ENCODE peak calls at places on chromosome X, in nine cellular contexts. W is K562, R is foreskin fibroblast, Q is HCT116, T is WTC11, X is fibroblast of pulmonary artery, B is fibroblast of mammary gland, S is endothelial cell, M is nephron progenitor cell. J is an unnamed sample.

GRCh38 chrX:153526040-153526439 is 8.6 kb downstream of the ATP2B3 start:
- DNase-seq in T (no peak), X (no peak), M (no peak), B (no peak), S (no peak), Q (no peak), W (no peak), R (no peak), J (no peak)

GRCh38 chrX:70454441-70455365 is 10.1 kb downstream of the DLG3 start:
- DNase-seq in X (peak; percentile 59), M (peak; percentile 85), Q (peak; percentile 82), T (peak; percentile 91), W (peak; percentile 89), B (peak; percentile 51), R (peak; percentile 22), S (peak; percentile 73), J (peak; percentile 83)

GRCh38 chrX:34379891-34380290 is 247.8 kb upstream of the FAM47A start:
- DNase-seq in T (no peak), M (no peak), R (no peak), Q (no peak), B (peak; percentile 11), W (no peak), S (no peak), X (peak; percentile 29), J (no peak)

GRCh38 chrX:72461288-72461687 is 111.4 kb downstream of the HDAC8 start:
- DNase-seq in T (no peak), R (no peak), Q (no peak), S (no peak), W (no peak), M (no peak), X (no peak), B (peak; percentile 22), J (no peak)

GRCh38 chrX:149453030-149453429 is 52.1 kb downstream of the IDS start:
- DNase-seq in R (peak; percentile 57), M (no peak), S (no peak), Q (peak; percentile 8), B (peak; percentile 68), X (peak; percentile 51), T (no peak), W (peak; percentile 13), J (no peak)

GRCh38 chrX:1330605-1331004 is 6.0 kb upstream of the IL3RA start:
- DNase-seq in W (no peak), X (no peak), R (no peak), B (no peak), T (no peak), S (no peak), M (no peak), Q (no peak), J (no peak)

GRCh38 chrX:149630681-149631292 is 805 bp downstream of the TMEM185A start:
- DNase-seq in X (peak; percentile 55), T (no peak), S (no peak), W (no peak), Q (no peak), M (no peak), B (peak; percentile 47), R (peak; percentile 33), J (no peak)

GRCh38 chrX:123138473-123138872 is 45.6 kb upstream of the GRIA3 start:
- DNase-seq in T (no peak), B (peak; percentile 74), S (no peak), Q (no peak), M (no peak), R (peak; percentile 19), X (peak; percentile 24), W (no peak), J (no peak)

GRCh38 chrX:64427281-64427680 is 32.0 kb upstream of the MTMR8 start:
- DNase-seq in X (no peak), S (no peak), Q (no peak), R (no peak), W (no peak), M (no peak), T (no peak), B (no peak), J (no peak)

GRCh38 chrX:48357681-48358080 is 1.2 kb upstream of the SSX3 start:
- DNase-seq in B (no peak), R (no peak), Q (no peak), W (no peak), S (no peak), T (no peak), X (no peak), M (no peak), J (no peak)

GRCh38 chrX:51332188-51332942 is at the start of gene NUDT10:
- DNase-seq in W (no peak), S (peak; percentile 65), B (peak; percentile 46), X (peak; percentile 31), M (peak; percentile 86), R (peak; percentile 28), Q (no peak), T (peak; percentile 84), J (no peak)

GRCh38 chrX:20742106-20742505 is 475.4 kb upstream of the RPS6KA3 start:
- DNase-seq in S (no peak), B (peak; percentile 62), R (peak; percentile 41), T (no peak), W (no peak), Q (no peak), X (peak; percentile 4), M (no peak), J (no peak)

GRCh38 chrX:13120017-13120416 is 75.6 kb upstream of the FAM9C start:
- DNase-seq in R (no peak), B (peak; percentile 43), T (no peak), S (no peak), W (peak; percentile 16), X (peak; percentile 75), Q (no peak), M (no peak), J (no peak)

GRCh38 chrX:38927592-38927991 is 126.3 kb downstream of the MID1IP1 start:
- DNase-seq in B (no peak), S (no peak), X (no peak), M (no peak), W (no peak), Q (no peak), R (no peak), T (no peak), J (no peak)

GRCh38 chrX:323721-324628 is 5.4 kb upstream of the GTPBP6 start:
- DNase-seq in X (peak; percentile 70), M (peak; percentile 53), R (peak; percentile 29), W (no peak), T (peak; percentile 76), Q (peak; percentile 67), B (peak; percentile 52), S (no peak), J (peak; percentile 46)

GRCh38 chrX:154412468-154412867 is 1.1 kb downstream of the TAFAZZIN start:
- DNase-seq in R (no peak), M (no peak), X (no peak), S (peak; percentile 23), W (no peak), Q (no peak), T (no peak), B (no peak), J (no peak)

GRCh38 chrX:55710701-55711100 is 6.8 kb upstream of the RRAGB start:
- DNase-seq in Q (no peak), X (peak; percentile 65), W (no peak), S (no peak), M (no peak), R (peak; percentile 47), T (no peak), B (peak; percentile 28), J (no peak)

GRCh38 chrX:44244008-44244407 is 99.5 kb downstream of the EFHC2 start:
- DNase-seq in T (no peak), S (no peak), Q (peak; percentile 12), X (peak; percentile 50), B (peak; percentile 47), W (peak; percentile 13), R (peak; percentile 4), M (no peak), J (no peak)
- TF ChIP-seq CTCF in T (no peak), S (no peak), Q (peak; percentile 53), X (peak; percentile 54), B (peak; percentile 66), W (peak; percentile 54), R (peak; percentile 44), M (peak; percentile 41), J (peak; percentile 40)

DNA sequence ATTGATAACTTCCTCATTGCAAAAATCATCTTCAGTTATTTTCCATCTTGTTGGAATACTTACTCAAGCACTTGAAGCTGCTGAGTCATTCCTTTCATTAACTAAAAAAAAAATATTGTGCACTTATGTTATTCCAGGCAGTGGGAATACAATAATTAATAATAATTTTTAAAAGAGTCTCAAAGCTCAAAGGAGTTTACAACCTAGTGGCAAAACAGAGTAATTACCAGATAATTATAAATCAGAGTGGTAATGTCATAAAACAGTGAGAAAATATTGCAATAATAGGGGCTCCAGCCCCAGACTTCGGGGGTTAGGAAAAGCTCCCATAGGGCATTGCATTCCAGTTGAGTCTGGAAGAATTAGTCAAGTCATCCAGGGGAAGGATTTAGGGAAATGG is 79.6 kb downstream of the DDX53 start:
- DNase-seq in Q (no peak), R (no peak), W (no peak), S (no peak), B (no peak), X (no peak), T (no peak), M (no peak), J (no peak)
- TF ChIP-seq CTCF in Q (no peak), R (no peak), W (no peak), S (peak; percentile 38), B (no peak), X (no peak), T (no peak), M (no peak), J (no peak)

GRCh38 chrX:107851215-107851614 is 25.5 kb downstream of the MID2 start:
- DNase-seq in Q (no peak), M (no peak), T (no peak), S (no peak), B (no peak), R (no peak), X (peak; percentile 50), W (no peak), J (no peak)

GRCh38 chrX:107845625-107846024 is 20.0 kb downstream of the MID2 start:
- DNase-seq in W (no peak), B (no peak), S (no peak), Q (no peak), R (no peak), M (no peak), T (no peak), X (no peak), J (no peak)

GRCh38 chrX:107849747-107850478 is 24.2 kb downstream of the MID2 start:
- DNase-seq in W (no peak), X (no peak), B (peak; percentile 19), R (no peak), S (peak; percentile 3), M (no peak), T (peak; percentile 23), Q (no peak), J (peak; percentile 44)
- TF ChIP-seq CTCF in W (no peak), X (peak; percentile 12), B (peak; percentile 38), R (no peak), S (no peak), M (no peak), T (no peak), Q (no peak), J (no peak)

DNA sequence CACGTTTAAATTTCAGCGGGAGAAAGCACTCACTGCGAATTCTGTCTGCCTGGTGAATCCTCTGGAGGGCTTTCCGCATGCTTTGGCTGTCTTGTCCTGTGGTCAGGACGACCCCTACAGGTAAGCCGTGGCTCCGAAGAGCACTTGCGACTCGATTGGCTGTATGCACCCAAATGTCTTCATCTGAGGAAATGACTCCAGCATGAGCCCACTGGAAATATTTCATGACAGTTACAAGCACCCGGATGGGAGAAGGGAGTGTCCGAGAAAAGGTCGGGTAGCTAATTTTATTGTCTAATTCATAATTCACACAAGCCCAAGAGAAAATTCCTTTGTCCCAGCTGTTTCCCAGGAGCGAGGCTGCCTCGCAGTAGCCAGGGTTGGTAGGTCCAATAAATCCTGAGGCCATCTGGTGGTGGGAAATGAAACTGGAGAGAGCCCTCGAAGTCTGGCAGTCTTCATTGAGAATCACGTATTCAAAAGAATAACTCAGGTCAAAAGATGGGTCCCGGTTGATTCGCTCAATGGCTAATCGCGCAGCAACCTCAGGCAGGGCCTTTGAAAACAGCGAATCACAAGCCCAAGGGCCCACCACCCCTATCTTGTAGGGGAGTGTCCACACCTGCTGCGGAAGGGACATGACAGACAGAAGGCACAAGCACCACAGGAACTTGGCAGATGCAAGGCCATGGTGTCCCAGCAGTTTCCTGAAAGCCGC is 6.6 kb downstream of the GUCY2F start:
- DNase-seq in Q (peak; percentile 54), X (peak; percentile 64), W (peak; percentile 30), R (peak; percentile 42), B (peak; percentile 44), M (peak; percentile 71), T (peak; percentile 57), S (peak; percentile 51), J (no peak)
- TF ChIP-seq CTCF in Q (peak; percentile 88), X (peak; percentile 51), W (peak; percentile 46), R (peak; percentile 38), B (peak; percentile 60), M (peak; percentile 73), T (no peak), S (peak; percentile 48), J (peak; percentile 53)